ENCODE peak calls at places on chromosomes 5 and 9, in four cellular contexts. U, G, D and P are unnamed samples.

GRCh38 chr9:108743901-108744371 is 111.8 kb downstream of the ACTL7B start:
- DNase-seq in U (no peak), G (no peak), D (peak), P (no peak)

GRCh38 chr5:112930082-112930344 is 8.0 kb upstream of the REEP5 start:
- DNase-seq in U (no peak), G (peak), D (no peak), P (no peak)

GRCh38 chr5:8825161-8825757 is 720.6 kb downstream of the SEMA5A start:
- DNase-seq in U (no peak), G (no peak), D (no peak), P (no peak)

GRCh38 chr9:98193336-98193944 is 1.0 kb upstream of the CORO2A start:
- DNase-seq in U (no peak), G (no peak), D (no peak), P (no peak)

GRCh38 chr9:126151671-126152050 is 175.0 kb upstream of the MVB12B start:
- DNase-seq in U (no peak), G (no peak), D (no peak), P (peak)

GRCh38 chr9:134670042-134670525 is 28.5 kb downstream of the COL5A1 start:
- DNase-seq in U (no peak), G (no peak), D (no peak), P (no peak)

GRCh38 chr5:172792693-172793570 is 21.9 kb upstream of the DUSP1 start:
- DNase-seq in U (no peak), G (no peak), D (no peak), P (no peak)

GRCh38 chr5:43602818-43603534 is at the start of gene NNT:
- DNase-seq in U (peak), G (no peak), D (peak), P (peak)

GRCh38 chr5:132102944-132103343 is 29.4 kb downstream of the CSF2 start:
- DNase-seq in U (no peak), G (no peak), D (no peak), P (no peak)

GRCh38 chr5:403995-404394 is 39.0 kb upstream of the EXOC3 start:
- DNase-seq in U (no peak), G (no peak), D (no peak), P (no peak)

GRCh38 chr5:219492-219891 is 1.4 kb downstream of the SDHA start:
- DNase-seq in U (no peak), G (no peak), D (no peak), P (no peak)

GRCh38 chr9:312596-313320 is 98.1 kb downstream of the DOCK8 start:
- DNase-seq in U (no peak), G (no peak), D (no peak), P (no peak)

GRCh38 chr9:76027426-76027825 is 137.0 kb downstream of the PCSK5 start:
- DNase-seq in U (no peak), G (no peak), D (no peak), P (no peak)

GRCh38 chr9:129250786-129251185 is 72.7 kb upstream of the IER5L start:
- DNase-seq in U (no peak), G (no peak), D (no peak), P (no peak)

GRCh38 chr5:113123563-113123962 is 147.0 kb downstream of the DCP2 start:
- DNase-seq in U (peak), G (no peak), D (peak), P (peak)

GRCh38 chr5:110342683-110343082 is 383.8 kb downstream of the TMEM232 start:
- DNase-seq in U (no peak), G (no peak), D (peak), P (no peak)

GRCh38 chr9:86585422-86586143 is 231.4 kb upstream of the TUT7 start:
- DNase-seq in U (no peak), G (no peak), D (no peak), P (peak)
- TF ChIP-seq SP1 in U (no peak), G (no peak), D (no peak), P (no peak)

GRCh38 chr9:34571180-34571800 is 18.2 kb downstream of the CNTFR start:
- DNase-seq in U (no peak), G (no peak), D (no peak), P (no peak)
- TF ChIP-seq BHLHE40 in U (no peak), G (no peak), D (no peak), P (no peak)

GRCh38 chr5:134545070-134545868 is 19.8 kb downstream of the JADE2 start:
- DNase-seq in U (no peak), G (no peak), D (no peak), P (no peak)
- TF ChIP-seq SP1 in U (no peak), G (no peak), D (no peak), P (no peak)

GRCh38 chr5:176789873-176790615 is 20.3 kb upstream of the UNC5A start:
- DNase-seq in U (no peak), G (no peak), D (no peak), P (no peak)

GRCh38 chr5:176792584-176793342 is 17.6 kb upstream of the UNC5A start:
- DNase-seq in U (no peak), G (no peak), D (no peak), P (no peak)

GRCh38 chr5:176793343-176793699 is 17.0 kb upstream of the UNC5A start:
- DNase-seq in U (no peak), G (no peak), D (no peak), P (no peak)

GRCh38 chr5:176788931-176789872 is 21.2 kb upstream of the UNC5A start:
- DNase-seq in U (no peak), G (no peak), D (no peak), P (no peak)

GRCh38 chr5:176790921-176791320 is 19.4 kb upstream of the UNC5A start:
- DNase-seq in U (no peak), G (no peak), D (no peak), P (no peak)
- TF ChIP-seq BHLHE40 in U (no peak), G (no peak), D (no peak), P (no peak)